ENCODE peak calls at places on chromosomes 13 and 19, in four cellular contexts. J is GM03348; Q is activated naive CD4-positive, alpha-beta T cell; B is activated T-cell treated with anti-CD3 and anti-CD28 coated beads, Interleukin-2, amount 50 U/mL, for 72 hours. C is an unnamed sample.

GRCh38 chr19:5447700-5448311 is 7.4 kb upstream of the ZNRF4 start:
- DNase-seq in J (no peak), B (no peak), Q (no peak), C (no peak)

GRCh38 chr13:36038785-36039415 is 92.3 kb downstream of the DCLK1 start:
- DNase-seq in Q (no peak), J (peak), B (no peak), C (no peak)

GRCh38 chr19:19568802-19569756 is 31.0 kb downstream of the CILP2 start:
- DNase-seq in B (no peak), Q (no peak), J (peak), C (no peak)

GRCh38 chr19:15251749-15252397 is 19.6 kb upstream of the EPHX3 start:
- DNase-seq in Q (no peak), B (no peak), J (peak), C (peak)

GRCh38 chr19:37905936-37906867 is at the start of gene WDR87:
- DNase-seq in J (peak), Q (no peak), B (peak), C (peak)

GRCh38 chr19:41324921-41325639 is 15.1 kb downstream of the CCDC97 start:
- DNase-seq in Q (no peak), B (no peak), J (peak), C (no peak)

GRCh38 chr13:46359731-46360130 is 27.3 kb downstream of the RUBCNL start:
- DNase-seq in J (peak), B (no peak), Q (no peak), C (no peak)

GRCh38 chr19:10724573-10725071 is 6.7 kb downstream of the DNM2 start:
- DNase-seq in J (peak), Q (no peak), B (no peak), C (no peak)

GRCh38 chr19:50790898-50791562 is 815 bp downstream of the ACP4 start:
- DNase-seq in J (no peak), B (no peak), Q (no peak), C (no peak)

GRCh38 chr13:109955598-109955997 is 169.2 kb upstream of the IRS2 start:
- DNase-seq in J (peak), B (no peak), Q (no peak), C (no peak)

GRCh38 chr19:37698216-37698615 is 21.3 kb downstream of the ZNF607 start:
- DNase-seq in B (no peak), J (no peak), Q (no peak), C (no peak)

GRCh38 chr19:31418055-31418454 is 68.8 kb upstream of the TSHZ3 start:
- DNase-seq in Q (no peak), B (no peak), J (no peak), C (no peak)

GRCh38 chr19:5985098-5985783 is 7.3 kb upstream of the RANBP3 start:
- DNase-seq in B (no peak), J (peak), Q (no peak), C (no peak)

GRCh38 chr19:23311551-23311950 is 61.4 kb upstream of the ZNF724 start:
- DNase-seq in B (no peak), J (no peak), Q (no peak), C (no peak)

GRCh38 chr13:25901460-25902376 is 150.1 kb downstream of the SHISA2 start:
- DNase-seq in J (no peak), B (peak), Q (no peak), C (no peak)

GRCh38 chr13:92500192-92500591 is 726.4 kb upstream of the GPC6 start:
- DNase-seq in Q (no peak), B (no peak), J (no peak), C (no peak)

GRCh38 chr19:40363128-40363527 is 14.6 kb downstream of the PLD3 start:
- DNase-seq in Q (no peak), J (no peak), B (no peak), C (no peak)

GRCh38 chr13:40221460-40222201 is 444.8 kb downstream of the FOXO1 start:
- DNase-seq in B (peak), J (no peak), Q (no peak), C (no peak)

GRCh38 chr13:90105276-90105675 is 1242.2 kb upstream of the MIR17HG start:
- DNase-seq in B (no peak), J (peak), Q (no peak), C (no peak)

GRCh38 chr19:48398329-48399235 is 5.1 kb downstream of the GRIN2D start:
- DNase-seq in Q (peak), J (peak), B (peak), C (peak)

GRCh38 chr13:87089391-87089790 is 581.8 kb upstream of the SLITRK5 start:
- DNase-seq in B (no peak), Q (no peak), J (peak), C (no peak)

C was measured in NCI-H526.